ENCODE peak calls at places on chromosome 21, in eight cellular contexts. One of them, this sample, is unnamed.

GRCh38 chr21:31730687-31731111 is 1.2 kb downstream of the SCAF4 start:
- DNase-seq in suprapubic skin: no peak
- DNase-seq in HFFc6: peak
- DNase-seq in AG20443: peak
- DNase-seq in GM06990: no peak
- DNase-seq in ovary: no peak
- DNase-seq in activated CD4-positive, alpha-beta T cell treated with anti-CD3 and anti-CD28 coated beads for 24 hours: no peak
- DNase-seq in activated T-helper 2 cell treated with anti-CD3 and anti-CD28 coated beads, Interferon-gamma antibody, Interleukin-2, Interleukin-4, amounts not matched to agents 10 μg/mL and 5 μg/mL and 100 μg/mL, durations not matched to agents 14 hours and 24 hours and 36 hours: peak
- DNase-seq in this sample: no peak

GRCh38 chr21:41612674-41613250 is 104.8 kb upstream of the TMPRSS2 start:
- DNase-seq in activated CD4-positive, alpha-beta T cell treated with anti-CD3 and anti-CD28 coated beads for 24 hours: no peak
- DNase-seq in suprapubic skin: peak
- DNase-seq in activated T-helper 2 cell treated with anti-CD3 and anti-CD28 coated beads, Interferon-gamma antibody, Interleukin-2, Interleukin-4, amounts not matched to agents 10 μg/mL and 5 μg/mL and 100 μg/mL, durations not matched to agents 14 hours and 24 hours and 36 hours: no peak
- DNase-seq in AG20443: peak
- DNase-seq in HFFc6: peak
- DNase-seq in GM06990: no peak
- DNase-seq in ovary: peak
- DNase-seq in this sample: peak

GRCh38 chr21:38809170-38809878 is 3.6 kb downstream of the ETS2 start:
- DNase-seq in suprapubic skin: no peak
- DNase-seq in ovary: no peak
- DNase-seq in HFFc6: no peak
- DNase-seq in activated T-helper 2 cell treated with anti-CD3 and anti-CD28 coated beads, Interferon-gamma antibody, Interleukin-2, Interleukin-4, amounts not matched to agents 10 μg/mL and 5 μg/mL and 100 μg/mL, durations not matched to agents 14 hours and 24 hours and 36 hours: no peak
- DNase-seq in activated CD4-positive, alpha-beta T cell treated with anti-CD3 and anti-CD28 coated beads for 24 hours: no peak
- DNase-seq in GM06990: no peak
- DNase-seq in AG20443: no peak
- DNase-seq in this sample: no peak

GRCh38 chr21:43196789-43197188 is 28.0 kb downstream of the CRYAA start:
- DNase-seq in HFFc6: no peak
- DNase-seq in AG20443: no peak
- DNase-seq in ovary: no peak
- DNase-seq in suprapubic skin: peak
- DNase-seq in activated CD4-positive, alpha-beta T cell treated with anti-CD3 and anti-CD28 coated beads for 24 hours: no peak
- DNase-seq in activated T-helper 2 cell treated with anti-CD3 and anti-CD28 coated beads, Interferon-gamma antibody, Interleukin-2, Interleukin-4, amounts not matched to agents 10 μg/mL and 5 μg/mL and 100 μg/mL, durations not matched to agents 14 hours and 24 hours and 36 hours: no peak
- DNase-seq in GM06990: no peak
- DNase-seq in this sample: no peak

GRCh38 chr21:37200641-37201480 is 66.3 kb downstream of the VPS26C start:
- DNase-seq in activated T-helper 2 cell treated with anti-CD3 and anti-CD28 coated beads, Interferon-gamma antibody, Interleukin-2, Interleukin-4, amounts not matched to agents 10 μg/mL and 5 μg/mL and 100 μg/mL, durations not matched to agents 14 hours and 24 hours and 36 hours: no peak
- DNase-seq in HFFc6: no peak
- DNase-seq in suprapubic skin: no peak
- DNase-seq in GM06990: no peak
- DNase-seq in ovary: no peak
- DNase-seq in activated CD4-positive, alpha-beta T cell treated with anti-CD3 and anti-CD28 coated beads for 24 hours: no peak
- DNase-seq in AG20443: no peak
- DNase-seq in this sample: no peak

GRCh38 chr21:15293251-15293650 is 228.5 kb upstream of the NRIP1 start:
- DNase-seq in HFFc6: peak
- DNase-seq in GM06990: no peak
- DNase-seq in activated CD4-positive, alpha-beta T cell treated with anti-CD3 and anti-CD28 coated beads for 24 hours: no peak
- DNase-seq in AG20443: peak
- DNase-seq in suprapubic skin: no peak
- DNase-seq in ovary: no peak
- DNase-seq in activated T-helper 2 cell treated with anti-CD3 and anti-CD28 coated beads, Interferon-gamma antibody, Interleukin-2, Interleukin-4, amounts not matched to agents 10 μg/mL and 5 μg/mL and 100 μg/mL, durations not matched to agents 14 hours and 24 hours and 36 hours: no peak
- DNase-seq in this sample: no peak

GRCh38 chr21:16419188-16419874 is 689.5 kb downstream of the USP25 start:
- DNase-seq in ovary: peak
- DNase-seq in activated T-helper 2 cell treated with anti-CD3 and anti-CD28 coated beads, Interferon-gamma antibody, Interleukin-2, Interleukin-4, amounts not matched to agents 10 μg/mL and 5 μg/mL and 100 μg/mL, durations not matched to agents 14 hours and 24 hours and 36 hours: no peak
- DNase-seq in activated CD4-positive, alpha-beta T cell treated with anti-CD3 and anti-CD28 coated beads for 24 hours: no peak
- DNase-seq in AG20443: peak
- DNase-seq in HFFc6: peak
- DNase-seq in suprapubic skin: peak
- DNase-seq in GM06990: no peak
- DNase-seq in this sample: no peak

GRCh38 chr21:27423073-27423472 is 456.2 kb upstream of the ADAMTS5 start:
- DNase-seq in AG20443: peak
- DNase-seq in activated T-helper 2 cell treated with anti-CD3 and anti-CD28 coated beads, Interferon-gamma antibody, Interleukin-2, Interleukin-4, amounts not matched to agents 10 μg/mL and 5 μg/mL and 100 μg/mL, durations not matched to agents 14 hours and 24 hours and 36 hours: no peak
- DNase-seq in suprapubic skin: peak
- DNase-seq in ovary: peak
- DNase-seq in GM06990: no peak
- DNase-seq in HFFc6: peak
- DNase-seq in activated CD4-positive, alpha-beta T cell treated with anti-CD3 and anti-CD28 coated beads for 24 hours: no peak
- DNase-seq in this sample: no peak

GRCh38 chr21:36613064-36613463 is 85.9 kb upstream of the SIM2 start:
- DNase-seq in activated T-helper 2 cell treated with anti-CD3 and anti-CD28 coated beads, Interferon-gamma antibody, Interleukin-2, Interleukin-4, amounts not matched to agents 10 μg/mL and 5 μg/mL and 100 μg/mL, durations not matched to agents 14 hours and 24 hours and 36 hours: no peak
- DNase-seq in activated CD4-positive, alpha-beta T cell treated with anti-CD3 and anti-CD28 coated beads for 24 hours: no peak
- DNase-seq in GM06990: no peak
- DNase-seq in AG20443: peak
- DNase-seq in HFFc6: no peak
- DNase-seq in ovary: no peak
- DNase-seq in suprapubic skin: no peak
- DNase-seq in this sample: no peak

GRCh38 chr21:34812510-34813265 is 143.9 kb downstream of the CLIC6 start:
- DNase-seq in ovary: no peak
- DNase-seq in suprapubic skin: no peak
- DNase-seq in activated T-helper 2 cell treated with anti-CD3 and anti-CD28 coated beads, Interferon-gamma antibody, Interleukin-2, Interleukin-4, amounts not matched to agents 10 μg/mL and 5 μg/mL and 100 μg/mL, durations not matched to agents 14 hours and 24 hours and 36 hours: no peak
- DNase-seq in GM06990: no peak
- DNase-seq in activated CD4-positive, alpha-beta T cell treated with anti-CD3 and anti-CD28 coated beads for 24 hours: no peak
- DNase-seq in HFFc6: peak
- DNase-seq in AG20443: peak
- DNase-seq in this sample: no peak

GRCh38 chr21:43718872-43719747 is at the start of gene PDXK:
- DNase-seq in suprapubic skin: peak
- DNase-seq in activated T-helper 2 cell treated with anti-CD3 and anti-CD28 coated beads, Interferon-gamma antibody, Interleukin-2, Interleukin-4, amounts not matched to agents 10 μg/mL and 5 μg/mL and 100 μg/mL, durations not matched to agents 14 hours and 24 hours and 36 hours: peak
- DNase-seq in GM06990: peak
- DNase-seq in activated CD4-positive, alpha-beta T cell treated with anti-CD3 and anti-CD28 coated beads for 24 hours: no peak
- DNase-seq in AG20443: peak
- DNase-seq in ovary: peak
- DNase-seq in HFFc6: peak
- DNase-seq in this sample: peak

GRCh38 chr21:26641062-26641461 is 68.0 kb upstream of the CYYR1 start:
- DNase-seq in AG20443: no peak
- DNase-seq in activated T-helper 2 cell treated with anti-CD3 and anti-CD28 coated beads, Interferon-gamma antibody, Interleukin-2, Interleukin-4, amounts not matched to agents 10 μg/mL and 5 μg/mL and 100 μg/mL, durations not matched to agents 14 hours and 24 hours and 36 hours: no peak
- DNase-seq in activated CD4-positive, alpha-beta T cell treated with anti-CD3 and anti-CD28 coated beads for 24 hours: no peak
- DNase-seq in suprapubic skin: no peak
- DNase-seq in ovary: no peak
- DNase-seq in HFFc6: no peak
- DNase-seq in GM06990: no peak
- DNase-seq in this sample: no peak

GRCh38 chr21:38314534-38314933 is 57.7 kb downstream of the KCNJ15 start:
- DNase-seq in activated CD4-positive, alpha-beta T cell treated with anti-CD3 and anti-CD28 coated beads for 24 hours: no peak
- DNase-seq in suprapubic skin: no peak
- DNase-seq in AG20443: no peak
- DNase-seq in ovary: no peak
- DNase-seq in GM06990: no peak
- DNase-seq in HFFc6: no peak
- DNase-seq in activated T-helper 2 cell treated with anti-CD3 and anti-CD28 coated beads, Interferon-gamma antibody, Interleukin-2, Interleukin-4, amounts not matched to agents 10 μg/mL and 5 μg/mL and 100 μg/mL, durations not matched to agents 14 hours and 24 hours and 36 hours: no peak
- DNase-seq in this sample: no peak

GRCh38 chr21:15250384-15250783 is 185.6 kb upstream of the NRIP1 start:
- DNase-seq in suprapubic skin: no peak
- DNase-seq in GM06990: no peak
- DNase-seq in ovary: no peak
- DNase-seq in activated CD4-positive, alpha-beta T cell treated with anti-CD3 and anti-CD28 coated beads for 24 hours: no peak
- DNase-seq in AG20443: no peak
- DNase-seq in HFFc6: no peak
- DNase-seq in activated T-helper 2 cell treated with anti-CD3 and anti-CD28 coated beads, Interferon-gamma antibody, Interleukin-2, Interleukin-4, amounts not matched to agents 10 μg/mL and 5 μg/mL and 100 μg/mL, durations not matched to agents 14 hours and 24 hours and 36 hours: no peak
- DNase-seq in this sample: no peak

GRCh38 chr21:41638201-41638790 is 128.6 kb downstream of the RIPK4 start:
- DNase-seq in suprapubic skin: no peak
- DNase-seq in GM06990: no peak
- DNase-seq in activated CD4-positive, alpha-beta T cell treated with anti-CD3 and anti-CD28 coated beads for 24 hours: no peak
- DNase-seq in HFFc6: no peak
- DNase-seq in activated T-helper 2 cell treated with anti-CD3 and anti-CD28 coated beads, Interferon-gamma antibody, Interleukin-2, Interleukin-4, amounts not matched to agents 10 μg/mL and 5 μg/mL and 100 μg/mL, durations not matched to agents 14 hours and 24 hours and 36 hours: no peak
- DNase-seq in ovary: no peak
- DNase-seq in AG20443: no peak
- DNase-seq in this sample: no peak

GRCh38 chr21:36010801-36011200 is 49.5 kb downstream of the SETD4 start:
- DNase-seq in activated CD4-positive, alpha-beta T cell treated with anti-CD3 and anti-CD28 coated beads for 24 hours: no peak
- DNase-seq in activated T-helper 2 cell treated with anti-CD3 and anti-CD28 coated beads, Interferon-gamma antibody, Interleukin-2, Interleukin-4, amounts not matched to agents 10 μg/mL and 5 μg/mL and 100 μg/mL, durations not matched to agents 14 hours and 24 hours and 36 hours: no peak
- DNase-seq in ovary: no peak
- DNase-seq in HFFc6: no peak
- DNase-seq in AG20443: no peak
- DNase-seq in GM06990: no peak
- DNase-seq in suprapubic skin: no peak
- DNase-seq in this sample: no peak

GRCh38 chr21:34698270-34699015 is 29.6 kb downstream of the CLIC6 start:
- DNase-seq in AG20443: no peak
- DNase-seq in HFFc6: no peak
- DNase-seq in suprapubic skin: no peak
- DNase-seq in activated CD4-positive, alpha-beta T cell treated with anti-CD3 and anti-CD28 coated beads for 24 hours: no peak
- DNase-seq in activated T-helper 2 cell treated with anti-CD3 and anti-CD28 coated beads, Interferon-gamma antibody, Interleukin-2, Interleukin-4, amounts not matched to agents 10 μg/mL and 5 μg/mL and 100 μg/mL, durations not matched to agents 14 hours and 24 hours and 36 hours: no peak
- DNase-seq in ovary: no peak
- DNase-seq in GM06990: no peak
- DNase-seq in this sample: no peak

GRCh38 chr21:32705139-32705538 is 22.7 kb downstream of the SYNJ1 start:
- DNase-seq in AG20443: peak
- DNase-seq in activated T-helper 2 cell treated with anti-CD3 and anti-CD28 coated beads, Interferon-gamma antibody, Interleukin-2, Interleukin-4, amounts not matched to agents 10 μg/mL and 5 μg/mL and 100 μg/mL, durations not matched to agents 14 hours and 24 hours and 36 hours: no peak
- DNase-seq in activated CD4-positive, alpha-beta T cell treated with anti-CD3 and anti-CD28 coated beads for 24 hours: no peak
- DNase-seq in HFFc6: no peak
- DNase-seq in suprapubic skin: no peak
- DNase-seq in GM06990: no peak
- DNase-seq in ovary: no peak
- DNase-seq in this sample: no peak

GRCh38 chr21:33360871-33361602 is 36.3 kb downstream of the IFNAR1 start:
- DNase-seq in GM06990: peak
- DNase-seq in ovary: peak
- DNase-seq in suprapubic skin: peak
- DNase-seq in HFFc6: peak
- DNase-seq in AG20443: peak
- DNase-seq in activated T-helper 2 cell treated with anti-CD3 and anti-CD28 coated beads, Interferon-gamma antibody, Interleukin-2, Interleukin-4, amounts not matched to agents 10 μg/mL and 5 μg/mL and 100 μg/mL, durations not matched to agents 14 hours and 24 hours and 36 hours: peak
- DNase-seq in activated CD4-positive, alpha-beta T cell treated with anti-CD3 and anti-CD28 coated beads for 24 hours: peak
- DNase-seq in this sample: peak

GRCh38 chr21:29654855-29655254 is 284.9 kb downstream of the GRIK1 start:
- DNase-seq in HFFc6: no peak
- DNase-seq in suprapubic skin: no peak
- DNase-seq in ovary: no peak
- DNase-seq in activated CD4-positive, alpha-beta T cell treated with anti-CD3 and anti-CD28 coated beads for 24 hours: no peak
- DNase-seq in AG20443: no peak
- DNase-seq in GM06990: no peak
- DNase-seq in activated T-helper 2 cell treated with anti-CD3 and anti-CD28 coated beads, Interferon-gamma antibody, Interleukin-2, Interleukin-4, amounts not matched to agents 10 μg/mL and 5 μg/mL and 100 μg/mL, durations not matched to agents 14 hours and 24 hours and 36 hours: no peak
- DNase-seq in this sample: no peak

GRCh38 chr21:36881223-36881622 is 85.2 kb downstream of the HLCS start:
- DNase-seq in HFFc6: no peak
- DNase-seq in ovary: no peak
- DNase-seq in activated CD4-positive, alpha-beta T cell treated with anti-CD3 and anti-CD28 coated beads for 24 hours: no peak
- DNase-seq in GM06990: no peak
- DNase-seq in AG20443: no peak
- DNase-seq in activated T-helper 2 cell treated with anti-CD3 and anti-CD28 coated beads, Interferon-gamma antibody, Interleukin-2, Interleukin-4, amounts not matched to agents 10 μg/mL and 5 μg/mL and 100 μg/mL, durations not matched to agents 14 hours and 24 hours and 36 hours: no peak
- DNase-seq in suprapubic skin: no peak
- DNase-seq in this sample: no peak

GRCh38 chr21:17780539-17780938 is 38.6 kb downstream of the C21orf91 start:
- DNase-seq in activated T-helper 2 cell treated with anti-CD3 and anti-CD28 coated beads, Interferon-gamma antibody, Interleukin-2, Interleukin-4, amounts not matched to agents 10 μg/mL and 5 μg/mL and 100 μg/mL, durations not matched to agents 14 hours and 24 hours and 36 hours: no peak
- DNase-seq in ovary: no peak
- DNase-seq in activated CD4-positive, alpha-beta T cell treated with anti-CD3 and anti-CD28 coated beads for 24 hours: no peak
- DNase-seq in HFFc6: no peak
- DNase-seq in AG20443: no peak
- DNase-seq in GM06990: peak
- DNase-seq in suprapubic skin: no peak
- DNase-seq in this sample: no peak